ENCODE peak calls at places on chromosome 19, in seven cellular contexts. One of them, this sample, is unnamed.

GRCh38 chr19:18469245-18470107 is 31.5 kb upstream of the ISYNA1 start:
- DNase-seq in CD8-positive, alpha-beta memory T cell: peak
- DNase-seq in fibroblast of mammary gland: peak
- DNase-seq in stimulated activated CD8-positive, alpha-beta memory T cell treated with anti-CD3 and anti-CD28 coated beads, Interleukin-2, amount 100 ng/mL, for 1 hour: peak
- DNase-seq in neural progenitor cell: peak
- DNase-seq in body of pancreas: peak
- DNase-seq in activated naive CD4-positive, alpha-beta T cell treated with anti-CD3 and anti-CD28 coated beads, Interleukin-2, amount 10 ng/mL, durations not matched to agents 7 days and 5 days: peak
- DNase-seq in this sample: peak

GRCh38 chr19:18710986-18711751 is 27.7 kb downstream of the CRTC1 start:
- DNase-seq in stimulated activated CD8-positive, alpha-beta memory T cell treated with anti-CD3 and anti-CD28 coated beads, Interleukin-2, amount 100 ng/mL, for 1 hour: no peak
- DNase-seq in fibroblast of mammary gland: peak
- DNase-seq in activated naive CD4-positive, alpha-beta T cell treated with anti-CD3 and anti-CD28 coated beads, Interleukin-2, amount 10 ng/mL, durations not matched to agents 7 days and 5 days: no peak
- DNase-seq in CD8-positive, alpha-beta memory T cell: no peak
- DNase-seq in neural progenitor cell: no peak
- DNase-seq in body of pancreas: peak
- DNase-seq in this sample: no peak

GRCh38 chr19:38862321-38863059 is 12.7 kb upstream of the HNRNPL start:
- DNase-seq in CD8-positive, alpha-beta memory T cell: no peak
- DNase-seq in activated naive CD4-positive, alpha-beta T cell treated with anti-CD3 and anti-CD28 coated beads, Interleukin-2, amount 10 ng/mL, durations not matched to agents 7 days and 5 days: no peak
- DNase-seq in stimulated activated CD8-positive, alpha-beta memory T cell treated with anti-CD3 and anti-CD28 coated beads, Interleukin-2, amount 100 ng/mL, for 1 hour: no peak
- DNase-seq in neural progenitor cell: peak
- DNase-seq in fibroblast of mammary gland: peak
- DNase-seq in body of pancreas: peak
- DNase-seq in this sample: no peak

GRCh38 chr19:35291259-35291658 is 702 bp upstream of the MAG start:
- DNase-seq in fibroblast of mammary gland: no peak
- DNase-seq in activated naive CD4-positive, alpha-beta T cell treated with anti-CD3 and anti-CD28 coated beads, Interleukin-2, amount 10 ng/mL, durations not matched to agents 7 days and 5 days: no peak
- DNase-seq in body of pancreas: no peak
- DNase-seq in CD8-positive, alpha-beta memory T cell: no peak
- DNase-seq in stimulated activated CD8-positive, alpha-beta memory T cell treated with anti-CD3 and anti-CD28 coated beads, Interleukin-2, amount 100 ng/mL, for 1 hour: no peak
- DNase-seq in neural progenitor cell: no peak
- DNase-seq in this sample: no peak

GRCh38 chr19:49801966-49802661 is 11.0 kb downstream of the FUZ start:
- DNase-seq in fibroblast of mammary gland: peak
- DNase-seq in neural progenitor cell: peak
- DNase-seq in activated naive CD4-positive, alpha-beta T cell treated with anti-CD3 and anti-CD28 coated beads, Interleukin-2, amount 10 ng/mL, durations not matched to agents 7 days and 5 days: no peak
- DNase-seq in stimulated activated CD8-positive, alpha-beta memory T cell treated with anti-CD3 and anti-CD28 coated beads, Interleukin-2, amount 100 ng/mL, for 1 hour: no peak
- DNase-seq in body of pancreas: peak
- DNase-seq in CD8-positive, alpha-beta memory T cell: no peak
- DNase-seq in this sample: no peak

GRCh38 chr19:56111601-56112312 is 9.3 kb downstream of the ZNF787 start:
- DNase-seq in body of pancreas: peak
- DNase-seq in CD8-positive, alpha-beta memory T cell: no peak
- DNase-seq in neural progenitor cell: peak
- DNase-seq in stimulated activated CD8-positive, alpha-beta memory T cell treated with anti-CD3 and anti-CD28 coated beads, Interleukin-2, amount 100 ng/mL, for 1 hour: peak
- DNase-seq in activated naive CD4-positive, alpha-beta T cell treated with anti-CD3 and anti-CD28 coated beads, Interleukin-2, amount 10 ng/mL, durations not matched to agents 7 days and 5 days: peak
- DNase-seq in fibroblast of mammary gland: no peak
- DNase-seq in this sample: peak

GRCh38 chr19:14795078-14795721 is 16.8 kb upstream of the ADGRE2 start:
- DNase-seq in fibroblast of mammary gland: no peak
- DNase-seq in activated naive CD4-positive, alpha-beta T cell treated with anti-CD3 and anti-CD28 coated beads, Interleukin-2, amount 10 ng/mL, durations not matched to agents 7 days and 5 days: no peak
- DNase-seq in stimulated activated CD8-positive, alpha-beta memory T cell treated with anti-CD3 and anti-CD28 coated beads, Interleukin-2, amount 100 ng/mL, for 1 hour: no peak
- DNase-seq in body of pancreas: no peak
- DNase-seq in CD8-positive, alpha-beta memory T cell: no peak
- DNase-seq in neural progenitor cell: no peak
- DNase-seq in this sample: no peak

GRCh38 chr19:30222428-30222873 is 149.7 kb upstream of the ZNF536 start:
- DNase-seq in CD8-positive, alpha-beta memory T cell: no peak
- DNase-seq in fibroblast of mammary gland: no peak
- DNase-seq in activated naive CD4-positive, alpha-beta T cell treated with anti-CD3 and anti-CD28 coated beads, Interleukin-2, amount 10 ng/mL, durations not matched to agents 7 days and 5 days: no peak
- DNase-seq in neural progenitor cell: peak
- DNase-seq in stimulated activated CD8-positive, alpha-beta memory T cell treated with anti-CD3 and anti-CD28 coated beads, Interleukin-2, amount 100 ng/mL, for 1 hour: no peak
- DNase-seq in body of pancreas: no peak
- DNase-seq in this sample: no peak

GRCh38 chr19:10706990-10707389 is 5.8 kb downstream of the QTRT1 start:
- DNase-seq in CD8-positive, alpha-beta memory T cell: no peak
- DNase-seq in activated naive CD4-positive, alpha-beta T cell treated with anti-CD3 and anti-CD28 coated beads, Interleukin-2, amount 10 ng/mL, durations not matched to agents 7 days and 5 days: no peak
- DNase-seq in neural progenitor cell: no peak
- DNase-seq in stimulated activated CD8-positive, alpha-beta memory T cell treated with anti-CD3 and anti-CD28 coated beads, Interleukin-2, amount 100 ng/mL, for 1 hour: no peak
- DNase-seq in fibroblast of mammary gland: no peak
- DNase-seq in body of pancreas: no peak
- DNase-seq in this sample: no peak

GRCh38 chr19:56120371-56121179 is 520 bp downstream of the ZNF787 start:
- DNase-seq in neural progenitor cell: peak
- DNase-seq in fibroblast of mammary gland: peak
- DNase-seq in CD8-positive, alpha-beta memory T cell: peak
- DNase-seq in activated naive CD4-positive, alpha-beta T cell treated with anti-CD3 and anti-CD28 coated beads, Interleukin-2, amount 10 ng/mL, durations not matched to agents 7 days and 5 days: peak
- DNase-seq in body of pancreas: peak
- DNase-seq in stimulated activated CD8-positive, alpha-beta memory T cell treated with anti-CD3 and anti-CD28 coated beads, Interleukin-2, amount 100 ng/mL, for 1 hour: peak
- DNase-seq in this sample: peak

GRCh38 chr19:19420570-19421301 is 15.3 kb downstream of the GATAD2A start:
- DNase-seq in body of pancreas: no peak
- DNase-seq in fibroblast of mammary gland: no peak
- DNase-seq in stimulated activated CD8-positive, alpha-beta memory T cell treated with anti-CD3 and anti-CD28 coated beads, Interleukin-2, amount 100 ng/mL, for 1 hour: peak
- DNase-seq in activated naive CD4-positive, alpha-beta T cell treated with anti-CD3 and anti-CD28 coated beads, Interleukin-2, amount 10 ng/mL, durations not matched to agents 7 days and 5 days: no peak
- DNase-seq in neural progenitor cell: no peak
- DNase-seq in CD8-positive, alpha-beta memory T cell: peak
- DNase-seq in this sample: no peak

GRCh38 chr19:58386166-58386575 is 898 bp upstream of the RPS5 start:
- DNase-seq in body of pancreas: no peak
- DNase-seq in fibroblast of mammary gland: no peak
- DNase-seq in activated naive CD4-positive, alpha-beta T cell treated with anti-CD3 and anti-CD28 coated beads, Interleukin-2, amount 10 ng/mL, durations not matched to agents 7 days and 5 days: no peak
- DNase-seq in stimulated activated CD8-positive, alpha-beta memory T cell treated with anti-CD3 and anti-CD28 coated beads, Interleukin-2, amount 100 ng/mL, for 1 hour: no peak
- DNase-seq in neural progenitor cell: no peak
- DNase-seq in CD8-positive, alpha-beta memory T cell: no peak
- DNase-seq in this sample: no peak

GRCh38 chr19:15836345-15836594 is 20.8 kb upstream of the OR10H1 start:
- DNase-seq in stimulated activated CD8-positive, alpha-beta memory T cell treated with anti-CD3 and anti-CD28 coated beads, Interleukin-2, amount 100 ng/mL, for 1 hour: peak
- DNase-seq in neural progenitor cell: no peak
- DNase-seq in fibroblast of mammary gland: peak
- DNase-seq in CD8-positive, alpha-beta memory T cell: no peak
- DNase-seq in body of pancreas: no peak
- DNase-seq in activated naive CD4-positive, alpha-beta T cell treated with anti-CD3 and anti-CD28 coated beads, Interleukin-2, amount 10 ng/mL, durations not matched to agents 7 days and 5 days: no peak
- DNase-seq in this sample: no peak

GRCh38 chr19:18845961-18846360 is 14.2 kb downstream of the UPF1 start:
- DNase-seq in fibroblast of mammary gland: no peak
- DNase-seq in stimulated activated CD8-positive, alpha-beta memory T cell treated with anti-CD3 and anti-CD28 coated beads, Interleukin-2, amount 100 ng/mL, for 1 hour: no peak
- DNase-seq in neural progenitor cell: no peak
- DNase-seq in activated naive CD4-positive, alpha-beta T cell treated with anti-CD3 and anti-CD28 coated beads, Interleukin-2, amount 10 ng/mL, durations not matched to agents 7 days and 5 days: no peak
- DNase-seq in CD8-positive, alpha-beta memory T cell: no peak
- DNase-seq in body of pancreas: no peak
- DNase-seq in this sample: no peak

GRCh38 chr19:10230904-10231623 is at the start of gene S1PR2:
- DNase-seq in neural progenitor cell: peak
- DNase-seq in stimulated activated CD8-positive, alpha-beta memory T cell treated with anti-CD3 and anti-CD28 coated beads, Interleukin-2, amount 100 ng/mL, for 1 hour: peak
- DNase-seq in body of pancreas: peak
- DNase-seq in fibroblast of mammary gland: peak
- DNase-seq in activated naive CD4-positive, alpha-beta T cell treated with anti-CD3 and anti-CD28 coated beads, Interleukin-2, amount 10 ng/mL, durations not matched to agents 7 days and 5 days: peak
- DNase-seq in CD8-positive, alpha-beta memory T cell: peak
- DNase-seq in this sample: peak

GRCh38 chr19:16078759-16079707 is 2.7 kb downstream of the TPM4 start:
- DNase-seq in stimulated activated CD8-positive, alpha-beta memory T cell treated with anti-CD3 and anti-CD28 coated beads, Interleukin-2, amount 100 ng/mL, for 1 hour: no peak
- DNase-seq in CD8-positive, alpha-beta memory T cell: peak
- DNase-seq in activated naive CD4-positive, alpha-beta T cell treated with anti-CD3 and anti-CD28 coated beads, Interleukin-2, amount 10 ng/mL, durations not matched to agents 7 days and 5 days: peak
- DNase-seq in body of pancreas: peak
- DNase-seq in fibroblast of mammary gland: peak
- DNase-seq in neural progenitor cell: peak
- DNase-seq in this sample: peak

GRCh38 chr19:28827382-28827781 is 385.6 kb downstream of the UQCRFS1 start:
- DNase-seq in CD8-positive, alpha-beta memory T cell: no peak
- DNase-seq in stimulated activated CD8-positive, alpha-beta memory T cell treated with anti-CD3 and anti-CD28 coated beads, Interleukin-2, amount 100 ng/mL, for 1 hour: no peak
- DNase-seq in activated naive CD4-positive, alpha-beta T cell treated with anti-CD3 and anti-CD28 coated beads, Interleukin-2, amount 10 ng/mL, durations not matched to agents 7 days and 5 days: no peak
- DNase-seq in neural progenitor cell: no peak
- DNase-seq in body of pancreas: no peak
- DNase-seq in fibroblast of mammary gland: no peak
- DNase-seq in this sample: no peak

GRCh38 chr19:6276447-6276846 is 3.3 kb downstream of the MLLT1 start:
- DNase-seq in fibroblast of mammary gland: peak
- DNase-seq in neural progenitor cell: no peak
- DNase-seq in activated naive CD4-positive, alpha-beta T cell treated with anti-CD3 and anti-CD28 coated beads, Interleukin-2, amount 10 ng/mL, durations not matched to agents 7 days and 5 days: no peak
- DNase-seq in stimulated activated CD8-positive, alpha-beta memory T cell treated with anti-CD3 and anti-CD28 coated beads, Interleukin-2, amount 100 ng/mL, for 1 hour: no peak
- DNase-seq in body of pancreas: peak
- DNase-seq in CD8-positive, alpha-beta memory T cell: no peak
- DNase-seq in this sample: peak

GRCh38 chr19:14318873-14319272 is 62.4 kb upstream of the ADGRE5 start:
- DNase-seq in CD8-positive, alpha-beta memory T cell: no peak
- DNase-seq in body of pancreas: no peak
- DNase-seq in neural progenitor cell: peak
- DNase-seq in activated naive CD4-positive, alpha-beta T cell treated with anti-CD3 and anti-CD28 coated beads, Interleukin-2, amount 10 ng/mL, durations not matched to agents 7 days and 5 days: no peak
- DNase-seq in stimulated activated CD8-positive, alpha-beta memory T cell treated with anti-CD3 and anti-CD28 coated beads, Interleukin-2, amount 100 ng/mL, for 1 hour: no peak
- DNase-seq in fibroblast of mammary gland: no peak
- DNase-seq in this sample: no peak

GRCh38 chr19:17037966-17038500 is 11.4 kb upstream of the CPAMD8 start:
- DNase-seq in neural progenitor cell: no peak
- DNase-seq in fibroblast of mammary gland: no peak
- DNase-seq in activated naive CD4-positive, alpha-beta T cell treated with anti-CD3 and anti-CD28 coated beads, Interleukin-2, amount 10 ng/mL, durations not matched to agents 7 days and 5 days: no peak
- DNase-seq in CD8-positive, alpha-beta memory T cell: no peak
- DNase-seq in stimulated activated CD8-positive, alpha-beta memory T cell treated with anti-CD3 and anti-CD28 coated beads, Interleukin-2, amount 100 ng/mL, for 1 hour: no peak
- DNase-seq in body of pancreas: no peak
- DNase-seq in this sample: no peak

GRCh38 chr19:51359294-51359693 is 6.9 kb downstream of the ETFB start:
- DNase-seq in body of pancreas: no peak
- DNase-seq in stimulated activated CD8-positive, alpha-beta memory T cell treated with anti-CD3 and anti-CD28 coated beads, Interleukin-2, amount 100 ng/mL, for 1 hour: no peak
- DNase-seq in activated naive CD4-positive, alpha-beta T cell treated with anti-CD3 and anti-CD28 coated beads, Interleukin-2, amount 10 ng/mL, durations not matched to agents 7 days and 5 days: no peak
- DNase-seq in neural progenitor cell: no peak
- DNase-seq in CD8-positive, alpha-beta memory T cell: no peak
- DNase-seq in fibroblast of mammary gland: peak
- DNase-seq in this sample: no peak

GRCh38 chr19:812049-812816 is 9.5 kb downstream of the PLPPR3 start:
- DNase-seq in activated naive CD4-positive, alpha-beta T cell treated with anti-CD3 and anti-CD28 coated beads, Interleukin-2, amount 10 ng/mL, durations not matched to agents 7 days and 5 days: no peak
- DNase-seq in body of pancreas: no peak
- DNase-seq in stimulated activated CD8-positive, alpha-beta memory T cell treated with anti-CD3 and anti-CD28 coated beads, Interleukin-2, amount 100 ng/mL, for 1 hour: no peak
- DNase-seq in fibroblast of mammary gland: no peak
- DNase-seq in CD8-positive, alpha-beta memory T cell: no peak
- DNase-seq in neural progenitor cell: no peak
- DNase-seq in this sample: no peak

GRCh38 chr19:10207026-10207425 is 12.3 kb upstream of the DNMT1 start:
- DNase-seq in body of pancreas: no peak
- DNase-seq in activated naive CD4-positive, alpha-beta T cell treated with anti-CD3 and anti-CD28 coated beads, Interleukin-2, amount 10 ng/mL, durations not matched to agents 7 days and 5 days: no peak
- DNase-seq in stimulated activated CD8-positive, alpha-beta memory T cell treated with anti-CD3 and anti-CD28 coated beads, Interleukin-2, amount 100 ng/mL, for 1 hour: no peak
- DNase-seq in neural progenitor cell: no peak
- DNase-seq in CD8-positive, alpha-beta memory T cell: no peak
- DNase-seq in fibroblast of mammary gland: no peak
- DNase-seq in this sample: no peak

GRCh38 chr19:13015361-13016231 is 20.3 kb downstream of the NFIX start:
- DNase-seq in activated naive CD4-positive, alpha-beta T cell treated with anti-CD3 and anti-CD28 coated beads, Interleukin-2, amount 10 ng/mL, durations not matched to agents 7 days and 5 days: no peak
- DNase-seq in CD8-positive, alpha-beta memory T cell: no peak
- DNase-seq in body of pancreas: no peak
- DNase-seq in fibroblast of mammary gland: peak
- DNase-seq in neural progenitor cell: peak
- DNase-seq in stimulated activated CD8-positive, alpha-beta memory T cell treated with anti-CD3 and anti-CD28 coated beads, Interleukin-2, amount 100 ng/mL, for 1 hour: no peak
- DNase-seq in this sample: no peak